ENCODE peak calls at places on chromosomes 12 and 14, in nine cellular contexts. One of them, this sample, is unnamed.

GRCh38 chr14:99401624-99402282 is 78.9 kb downstream of the SETD3 start:
- DNase-seq in CD4-positive, CD25-positive, alpha-beta regulatory T cell: no peak
- DNase-seq in left ventricle myocardium inferior: no peak
- DNase-seq in EL: no peak
- DNase-seq in posterior vena cava: no peak
- DNase-seq in NCI-H345: no peak
- DNase-seq in activated CD4-positive, CD25-positive, alpha-beta regulatory T cell: no peak
- DNase-seq in fibroblast of pulmonary artery: no peak
- DNase-seq in activated CD4-positive, alpha-beta T cell treated with anti-CD3 and anti-CD28 coated beads for 1 hour: no peak
- DNase-seq in this sample: no peak

GRCh38 chr14:34302654-34303053 is 159.4 kb downstream of the SPTSSA start:
- DNase-seq in left ventricle myocardium inferior: no peak
- DNase-seq in fibroblast of pulmonary artery: peak; percentile 17
- DNase-seq in EL: no peak
- DNase-seq in activated CD4-positive, CD25-positive, alpha-beta regulatory T cell: no peak
- DNase-seq in CD4-positive, CD25-positive, alpha-beta regulatory T cell: no peak
- DNase-seq in posterior vena cava: no peak
- DNase-seq in NCI-H345: peak; percentile 76
- DNase-seq in activated CD4-positive, alpha-beta T cell treated with anti-CD3 and anti-CD28 coated beads for 1 hour: no peak
- DNase-seq in this sample: no peak

GRCh38 chr12:67919406-67919805 is 69.8 kb upstream of the IFNG-AS1 start:
- DNase-seq in left ventricle myocardium inferior: no peak
- DNase-seq in posterior vena cava: no peak
- DNase-seq in CD4-positive, CD25-positive, alpha-beta regulatory T cell: no peak
- DNase-seq in fibroblast of pulmonary artery: peak; percentile 42
- DNase-seq in activated CD4-positive, alpha-beta T cell treated with anti-CD3 and anti-CD28 coated beads for 1 hour: no peak
- DNase-seq in EL: peak; percentile 50
- DNase-seq in NCI-H345: no peak
- DNase-seq in activated CD4-positive, CD25-positive, alpha-beta regulatory T cell: no peak
- DNase-seq in this sample: no peak

GRCh38 chr12:72268386-72268785 is 3.8 kb upstream of the TRHDE start:
- DNase-seq in fibroblast of pulmonary artery: no peak
- DNase-seq in activated CD4-positive, alpha-beta T cell treated with anti-CD3 and anti-CD28 coated beads for 1 hour: no peak
- DNase-seq in posterior vena cava: no peak
- DNase-seq in NCI-H345: no peak
- DNase-seq in CD4-positive, CD25-positive, alpha-beta regulatory T cell: no peak
- DNase-seq in EL: peak; percentile 21
- DNase-seq in activated CD4-positive, CD25-positive, alpha-beta regulatory T cell: no peak
- DNase-seq in left ventricle myocardium inferior: no peak
- DNase-seq in this sample: no peak

GRCh38 chr12:85804663-85805062 is 31.5 kb downstream of the RASSF9 start:
- DNase-seq in NCI-H345: no peak
- DNase-seq in CD4-positive, CD25-positive, alpha-beta regulatory T cell: no peak
- DNase-seq in EL: peak; percentile 27
- DNase-seq in fibroblast of pulmonary artery: peak; percentile 58
- DNase-seq in activated CD4-positive, CD25-positive, alpha-beta regulatory T cell: no peak
- DNase-seq in activated CD4-positive, alpha-beta T cell treated with anti-CD3 and anti-CD28 coated beads for 1 hour: no peak
- DNase-seq in posterior vena cava: no peak
- DNase-seq in left ventricle myocardium inferior: no peak
- DNase-seq in this sample: no peak

GRCh38 chr14:105842105-105842504 is 315.7 kb downstream of the TMEM121 start:
- DNase-seq in CD4-positive, CD25-positive, alpha-beta regulatory T cell: no peak
- DNase-seq in NCI-H345: no peak
- DNase-seq in posterior vena cava: peak; percentile 35
- DNase-seq in activated CD4-positive, CD25-positive, alpha-beta regulatory T cell: no peak
- DNase-seq in left ventricle myocardium inferior: no peak
- DNase-seq in activated CD4-positive, alpha-beta T cell treated with anti-CD3 and anti-CD28 coated beads for 1 hour: no peak
- DNase-seq in fibroblast of pulmonary artery: no peak
- DNase-seq in EL: no peak
- DNase-seq in this sample: no peak

GRCh38 chr14:69535230-69535848 is 39.3 kb downstream of the CCDC177 start:
- DNase-seq in activated CD4-positive, alpha-beta T cell treated with anti-CD3 and anti-CD28 coated beads for 1 hour: no peak
- DNase-seq in CD4-positive, CD25-positive, alpha-beta regulatory T cell: no peak
- DNase-seq in fibroblast of pulmonary artery: peak; percentile 70
- DNase-seq in EL: peak; percentile 54
- DNase-seq in posterior vena cava: no peak
- DNase-seq in activated CD4-positive, CD25-positive, alpha-beta regulatory T cell: no peak
- DNase-seq in NCI-H345: peak; percentile 77
- DNase-seq in left ventricle myocardium inferior: no peak
- DNase-seq in this sample: no peak

GRCh38 chr12:50103767-50104321 is at the start of gene GPD1:
- DNase-seq in CD4-positive, CD25-positive, alpha-beta regulatory T cell: no peak
- DNase-seq in NCI-H345: peak; percentile 41
- DNase-seq in EL: peak; percentile 45
- DNase-seq in activated CD4-positive, CD25-positive, alpha-beta regulatory T cell: no peak
- DNase-seq in posterior vena cava: peak; percentile 80
- DNase-seq in activated CD4-positive, alpha-beta T cell treated with anti-CD3 and anti-CD28 coated beads for 1 hour: no peak
- DNase-seq in left ventricle myocardium inferior: peak; percentile 73
- DNase-seq in fibroblast of pulmonary artery: peak; percentile 38
- DNase-seq in this sample: no peak

GRCh38 chr12:63419119-63419518 is 249.2 kb downstream of the DPY19L2 start:
- DNase-seq in activated CD4-positive, CD25-positive, alpha-beta regulatory T cell: no peak
- DNase-seq in EL: no peak
- DNase-seq in NCI-H345: peak; percentile 13
- DNase-seq in posterior vena cava: no peak
- DNase-seq in fibroblast of pulmonary artery: no peak
- DNase-seq in left ventricle myocardium inferior: no peak
- DNase-seq in CD4-positive, CD25-positive, alpha-beta regulatory T cell: no peak
- DNase-seq in activated CD4-positive, alpha-beta T cell treated with anti-CD3 and anti-CD28 coated beads for 1 hour: no peak
- DNase-seq in this sample: no peak

GRCh38 chr12:52975820-52976573 is 27.1 kb downstream of the KRT18 start:
- DNase-seq in activated CD4-positive, alpha-beta T cell treated with anti-CD3 and anti-CD28 coated beads for 1 hour: no peak
- DNase-seq in NCI-H345: peak; percentile 32
- DNase-seq in left ventricle myocardium inferior: no peak
- DNase-seq in posterior vena cava: no peak
- DNase-seq in CD4-positive, CD25-positive, alpha-beta regulatory T cell: no peak
- DNase-seq in EL: peak; percentile 78
- DNase-seq in activated CD4-positive, CD25-positive, alpha-beta regulatory T cell: no peak
- DNase-seq in fibroblast of pulmonary artery: peak; percentile 40
- DNase-seq in this sample: no peak